ENCODE peak calls at places on chromosomes 12 and 14, in seven cellular contexts. One of them, this sample, is unnamed.

GRCh38 chr12:131137836-131138637 is 184.3 kb downstream of the ADGRD1 start:
- DNase-seq in left ventricle myocardium inferior: no peak
- DNase-seq in ovary: peak
- DNase-seq in foreskin fibroblast: peak
- DNase-seq in uterus: peak
- DNase-seq in gastrocnemius medialis: no peak
- DNase-seq in BJ: no peak
- DNase-seq in this sample: peak

GRCh38 chr14:83118029-83118428 is 1584.4 kb upstream of the SEL1L start:
- DNase-seq in left ventricle myocardium inferior: no peak
- DNase-seq in ovary: no peak
- DNase-seq in foreskin fibroblast: no peak
- DNase-seq in uterus: no peak
- DNase-seq in gastrocnemius medialis: no peak
- DNase-seq in BJ: no peak
- DNase-seq in this sample: no peak

GRCh38 chr12:131865196-131865875 is 29.1 kb upstream of the ULK1 start:
- DNase-seq in left ventricle myocardium inferior: no peak
- DNase-seq in ovary: no peak
- DNase-seq in foreskin fibroblast: no peak
- DNase-seq in uterus: no peak
- DNase-seq in gastrocnemius medialis: no peak
- DNase-seq in BJ: no peak
- DNase-seq in this sample: no peak

GRCh38 chr12:130656411-130656810 is 59.7 kb downstream of the RIMBP2 start:
- DNase-seq in left ventricle myocardium inferior: no peak
- DNase-seq in ovary: no peak
- DNase-seq in foreskin fibroblast: no peak
- DNase-seq in uterus: no peak
- DNase-seq in gastrocnemius medialis: no peak
- DNase-seq in BJ: no peak
- DNase-seq in this sample: no peak

GRCh38 chr12:39442895-39443703 is at the start of gene KIF21A:
- DNase-seq in left ventricle myocardium inferior: peak
- DNase-seq in ovary: peak
- DNase-seq in foreskin fibroblast: peak
- DNase-seq in uterus: peak
- DNase-seq in gastrocnemius medialis: peak
- DNase-seq in BJ: peak
- DNase-seq in this sample: peak

GRCh38 chr12:125552223-125552747 is 487.1 kb downstream of the AACS start:
- DNase-seq in left ventricle myocardium inferior: no peak
- DNase-seq in ovary: no peak
- DNase-seq in foreskin fibroblast: no peak
- DNase-seq in uterus: no peak
- DNase-seq in gastrocnemius medialis: no peak
- DNase-seq in BJ: no peak
- DNase-seq in this sample: no peak

GRCh38 chr12:95633049-95633545 is 81.8 kb upstream of the USP44 start:
- DNase-seq in left ventricle myocardium inferior: no peak
- DNase-seq in ovary: no peak
- DNase-seq in foreskin fibroblast: peak
- DNase-seq in uterus: peak
- DNase-seq in gastrocnemius medialis: peak
- DNase-seq in BJ: peak
- DNase-seq in this sample: peak

GRCh38 chr12:65741662-65742480 is 82.4 kb upstream of the HMGA2 start:
- DNase-seq in left ventricle myocardium inferior: peak
- DNase-seq in ovary: peak
- DNase-seq in foreskin fibroblast: peak
- DNase-seq in uterus: peak
- DNase-seq in gastrocnemius medialis: no peak
- DNase-seq in BJ: no peak
- DNase-seq in this sample: peak

GRCh38 chr12:2053675-2054070 is 886 bp downstream of the CACNA1C start:
- DNase-seq in left ventricle myocardium inferior: peak
- DNase-seq in ovary: peak
- DNase-seq in foreskin fibroblast: no peak
- DNase-seq in uterus: peak
- DNase-seq in gastrocnemius medialis: no peak
- DNase-seq in BJ: no peak
- DNase-seq in this sample: peak

GRCh38 chr14:61720302-61720677 is 25.0 kb downstream of the HIF1A start:
- DNase-seq in left ventricle myocardium inferior: no peak
- DNase-seq in ovary: no peak
- DNase-seq in foreskin fibroblast: no peak
- DNase-seq in uterus: no peak
- DNase-seq in gastrocnemius medialis: no peak
- DNase-seq in BJ: no peak
- DNase-seq in this sample: no peak

GRCh38 chr14:77660754-77661153 is 44.3 kb upstream of the SPTLC2 start:
- DNase-seq in left ventricle myocardium inferior: no peak
- DNase-seq in ovary: no peak
- DNase-seq in foreskin fibroblast: no peak
- DNase-seq in uterus: no peak
- DNase-seq in gastrocnemius medialis: no peak
- DNase-seq in BJ: no peak
- DNase-seq in this sample: no peak

GRCh38 chr14:91115986-91116385 is 2.1 kb downstream of the DGLUCY start:
- DNase-seq in left ventricle myocardium inferior: no peak
- DNase-seq in ovary: no peak
- DNase-seq in foreskin fibroblast: no peak
- DNase-seq in uterus: peak
- DNase-seq in gastrocnemius medialis: no peak
- DNase-seq in BJ: no peak
- DNase-seq in this sample: no peak

GRCh38 chr12:61821381-61821780 is 438.8 kb upstream of the USP15 start:
- DNase-seq in left ventricle myocardium inferior: no peak
- DNase-seq in ovary: no peak
- DNase-seq in foreskin fibroblast: no peak
- DNase-seq in uterus: no peak
- DNase-seq in gastrocnemius medialis: no peak
- DNase-seq in BJ: no peak
- DNase-seq in this sample: peak

GRCh38 chr12:124686001-124686884 is 118.8 kb upstream of the NCOR2 start:
- DNase-seq in left ventricle myocardium inferior: no peak
- DNase-seq in ovary: no peak
- DNase-seq in foreskin fibroblast: peak
- DNase-seq in uterus: peak
- DNase-seq in gastrocnemius medialis: no peak
- DNase-seq in BJ: no peak
- DNase-seq in this sample: peak

DNA sequence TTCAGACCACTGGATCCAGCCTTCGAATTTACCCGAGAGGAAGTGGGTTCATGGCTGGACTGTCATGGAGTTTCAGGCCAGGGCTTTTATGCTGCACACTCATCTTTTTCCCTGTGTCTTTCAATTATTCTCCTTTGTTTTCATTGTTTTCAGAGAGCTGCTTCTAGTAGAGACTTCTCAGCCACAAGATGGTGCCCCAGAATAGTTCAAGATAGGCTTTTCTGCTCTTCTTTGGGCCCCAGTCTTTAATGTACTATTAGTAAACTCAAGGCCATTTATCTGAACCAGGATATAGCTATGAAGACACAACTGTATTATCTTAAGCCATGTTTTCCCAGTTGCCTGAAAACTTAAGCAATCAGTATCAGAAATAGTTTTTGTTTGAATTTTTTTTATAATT is 30.4 kb upstream of the PSMA6 start:
- DNase-seq in left ventricle myocardium inferior: no peak
- DNase-seq in ovary: no peak
- DNase-seq in foreskin fibroblast: peak
- DNase-seq in uterus: no peak
- DNase-seq in gastrocnemius medialis: no peak
- DNase-seq in BJ: no peak
- DNase-seq in this sample: peak
- TF ChIP-seq CTCF in left ventricle myocardium inferior: peak
- TF ChIP-seq CTCF in ovary: no peak
- TF ChIP-seq CTCF in foreskin fibroblast: no peak
- TF ChIP-seq CTCF in uterus: peak
- TF ChIP-seq CTCF in gastrocnemius medialis: peak
- TF ChIP-seq CTCF in BJ: peak
- TF ChIP-seq CTCF in this sample: no peak

DNA sequence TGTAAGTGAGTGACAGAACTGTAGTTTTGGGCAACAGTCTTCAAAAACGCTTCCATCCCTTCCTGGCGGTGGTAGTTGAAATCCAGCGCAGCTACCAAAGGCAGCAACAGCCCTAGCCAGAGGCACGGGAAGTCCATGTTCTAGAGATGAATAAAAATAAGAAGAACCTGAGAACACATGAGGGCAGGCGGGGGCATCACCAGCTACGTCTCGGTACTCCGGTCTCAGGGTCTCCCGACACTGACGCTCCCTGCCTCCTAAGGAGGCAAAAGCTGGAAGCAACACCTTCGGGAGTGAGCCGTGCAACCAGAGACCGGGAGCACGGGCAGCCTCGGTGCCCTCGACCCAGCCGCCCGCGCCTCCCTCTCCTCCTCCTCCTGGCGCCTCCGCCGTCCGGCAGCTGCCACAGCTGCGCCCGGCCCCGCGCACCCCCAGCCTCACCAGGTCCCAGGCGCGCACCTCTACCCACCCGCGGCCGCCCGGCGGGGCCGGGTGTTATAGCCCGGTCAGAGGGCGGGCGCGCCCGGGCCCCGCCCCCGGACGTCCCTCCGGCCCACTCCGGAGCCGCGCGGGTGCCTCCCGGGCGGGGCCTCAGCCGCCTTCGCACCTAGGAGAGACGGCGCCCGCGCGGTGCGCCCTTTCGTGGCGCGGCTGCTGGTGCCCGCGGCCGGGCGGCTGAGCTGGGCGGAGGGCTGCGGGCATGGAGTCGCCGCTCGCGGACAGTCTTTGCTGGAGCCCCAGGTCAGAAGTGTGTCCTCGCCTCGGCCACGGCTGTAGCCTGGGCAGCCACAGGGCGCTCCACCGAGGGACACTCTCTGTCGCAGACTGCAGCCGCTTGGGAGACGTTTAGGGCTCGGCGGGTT is at the start of gene CPM:
- DNase-seq in left ventricle myocardium inferior: peak
- DNase-seq in ovary: peak
- DNase-seq in foreskin fibroblast: peak
- DNase-seq in uterus: peak
- DNase-seq in gastrocnemius medialis: peak
- DNase-seq in BJ: no peak
- DNase-seq in this sample: peak
- H3K4me3 ChIP-seq in left ventricle myocardium inferior: peak
- H3K4me3 ChIP-seq in ovary: peak
- H3K4me3 ChIP-seq in foreskin fibroblast: peak
- H3K4me3 ChIP-seq in uterus: peak
- H3K4me3 ChIP-seq in gastrocnemius medialis: peak
- H3K4me3 ChIP-seq in BJ: peak
- H3K4me3 ChIP-seq in this sample: peak

DNA sequence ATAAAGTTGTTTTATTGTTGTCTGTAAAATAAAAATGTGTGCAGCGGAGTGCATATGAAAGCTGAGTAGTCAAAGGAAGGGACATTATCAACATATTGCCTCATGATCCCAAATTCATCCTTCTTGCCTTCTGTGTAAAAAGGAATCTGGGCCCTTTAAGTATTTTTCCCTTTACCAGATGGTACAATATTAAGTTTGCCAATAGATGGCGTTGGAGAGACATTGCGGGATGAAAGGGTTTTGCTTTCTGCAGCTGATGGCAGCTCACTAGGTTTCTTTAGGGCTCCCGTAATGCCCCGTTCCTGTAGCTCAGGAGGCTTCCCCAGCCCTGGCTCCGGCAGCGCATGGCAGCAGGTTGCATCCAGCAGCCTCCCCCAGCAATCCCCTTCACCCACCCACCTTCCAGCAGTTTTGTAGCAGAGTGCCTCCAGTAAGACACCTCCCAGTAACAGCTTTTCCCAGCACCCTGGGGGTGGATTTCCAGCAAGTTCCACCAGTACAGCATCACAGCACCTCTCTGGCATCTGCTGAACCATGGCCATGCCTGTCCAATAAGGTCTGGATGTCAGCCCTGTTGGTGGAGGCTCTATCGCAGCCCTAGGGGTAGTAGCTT is 354.4 kb downstream of the MED13L start:
- DNase-seq in left ventricle myocardium inferior: no peak
- DNase-seq in ovary: no peak
- DNase-seq in foreskin fibroblast: no peak
- DNase-seq in uterus: no peak
- DNase-seq in gastrocnemius medialis: no peak
- DNase-seq in BJ: no peak
- DNase-seq in this sample: peak
- TF ChIP-seq CTCF in left ventricle myocardium inferior: no peak
- TF ChIP-seq CTCF in ovary: no peak
- TF ChIP-seq CTCF in foreskin fibroblast: no peak
- TF ChIP-seq CTCF in uterus: no peak
- TF ChIP-seq CTCF in gastrocnemius medialis: no peak
- TF ChIP-seq CTCF in BJ: no peak
- TF ChIP-seq CTCF in this sample: peak

GRCh38 chr12:118185602-118186397 is 49.9 kb downstream of the PEBP1 start:
- DNase-seq in left ventricle myocardium inferior: no peak
- DNase-seq in ovary: no peak
- DNase-seq in foreskin fibroblast: no peak
- DNase-seq in uterus: no peak
- DNase-seq in gastrocnemius medialis: no peak
- DNase-seq in BJ: no peak
- DNase-seq in this sample: no peak

GRCh38 chr12:118188690-118189371 is 52.9 kb downstream of the PEBP1 start:
- DNase-seq in left ventricle myocardium inferior: peak
- DNase-seq in ovary: peak
- DNase-seq in foreskin fibroblast: peak
- DNase-seq in uterus: peak
- DNase-seq in gastrocnemius medialis: no peak
- DNase-seq in BJ: no peak
- DNase-seq in this sample: peak

GRCh38 chr12:118189761-118190181 is 53.8 kb downstream of the PEBP1 start:
- DNase-seq in left ventricle myocardium inferior: peak
- DNase-seq in ovary: peak
- DNase-seq in foreskin fibroblast: peak
- DNase-seq in uterus: peak
- DNase-seq in gastrocnemius medialis: no peak
- DNase-seq in BJ: no peak
- DNase-seq in this sample: peak

GRCh38 chr12:118190266-118190665 is 54.3 kb downstream of the PEBP1 start:
- DNase-seq in left ventricle myocardium inferior: no peak
- DNase-seq in ovary: no peak
- DNase-seq in foreskin fibroblast: peak
- DNase-seq in uterus: no peak
- DNase-seq in gastrocnemius medialis: no peak
- DNase-seq in BJ: no peak
- DNase-seq in this sample: peak

DNA sequence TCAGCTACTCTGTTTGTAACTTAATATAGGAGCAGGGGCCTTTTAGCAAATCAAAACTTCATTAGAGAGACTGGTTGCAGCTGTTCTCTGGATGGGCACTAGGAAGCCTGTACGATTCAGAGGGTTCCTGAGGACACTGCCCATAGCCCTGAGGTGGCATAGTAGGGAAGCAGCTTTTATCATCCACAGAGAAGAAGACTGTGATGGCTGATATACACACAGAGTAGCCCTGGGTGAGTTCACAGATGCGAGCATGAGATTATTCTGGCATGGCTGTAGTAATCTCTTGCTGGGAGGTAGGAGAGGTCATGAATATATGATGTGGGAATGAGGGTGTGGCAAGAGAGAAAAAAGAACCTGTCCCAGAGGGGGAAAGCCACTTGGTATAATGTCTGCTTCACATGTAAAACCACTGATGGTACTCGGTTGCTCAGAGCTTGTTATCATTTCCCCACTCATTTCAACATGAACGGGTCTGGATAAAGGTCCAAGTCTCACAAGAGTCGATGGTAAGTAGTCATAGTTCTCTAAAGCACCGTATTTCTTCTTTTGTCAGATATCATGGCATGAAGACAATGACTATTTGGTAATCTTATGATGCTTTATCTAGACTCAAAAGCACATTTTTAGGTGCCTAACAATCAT is 51.9 kb downstream of the PEBP1 start:
- DNase-seq in left ventricle myocardium inferior: no peak
- DNase-seq in ovary: no peak
- DNase-seq in foreskin fibroblast: no peak
- DNase-seq in uterus: no peak
- DNase-seq in gastrocnemius medialis: no peak
- DNase-seq in BJ: no peak
- DNase-seq in this sample: peak
- H3K4me3 ChIP-seq in left ventricle myocardium inferior: peak
- H3K4me3 ChIP-seq in ovary: no peak
- H3K4me3 ChIP-seq in foreskin fibroblast: peak
- H3K4me3 ChIP-seq in uterus: no peak
- H3K4me3 ChIP-seq in gastrocnemius medialis: no peak
- H3K4me3 ChIP-seq in BJ: no peak
- H3K4me3 ChIP-seq in this sample: no peak

This sample was measured in fibroblast of mammary gland.